ENCODE peak calls at places on chromosome 11, in seven cellular contexts. K is dorsolateral prefrontal cortex, U is fibroblast of villous mesenchyme, Y is upper lobe of right lung, N is choroid plexus epithelial cell, V is epithelial cell of esophagus, T is mucosa of descending colon. C is an unnamed sample.

GRCh38 chr11:119985551-119985950 is 152.4 kb downstream of the TRIM29 start:
- DNase-seq in K (no peak), U (no peak), Y (no peak), N (no peak), V (no peak), T (no peak), C (no peak)

GRCh38 chr11:76615950-76616349 is 54.6 kb downstream of the LRRC32 start:
- DNase-seq in K (no peak), U (no peak), Y (no peak), N (peak; percentile 42), V (peak; percentile 70), T (peak; percentile 82), C (peak; percentile 50)

GRCh38 chr11:86577663-86578636 is 94.5 kb downstream of the ME3 start:
- DNase-seq in K (no peak), U (peak; percentile 84), Y (no peak), N (peak; percentile 90), V (peak; percentile 71), T (peak; percentile 84), C (peak; percentile 90)

GRCh38 chr11:71131861-71132260 is 120.5 kb downstream of the SHANK2 start:
- DNase-seq in K (no peak), U (no peak), Y (no peak), N (no peak), V (no peak), T (no peak), C (no peak)

GRCh38 chr11:115409691-115410220 is 94.5 kb downstream of the CADM1 start:
- DNase-seq in K (no peak), U (peak; percentile 8), Y (no peak), N (no peak), V (no peak), T (no peak), C (no peak)

GRCh38 chr11:46290598-46291309 is 13.3 kb downstream of the CREB3L1 start:
- DNase-seq in K (no peak), U (peak; percentile 99), Y (peak; percentile 88), N (peak; percentile 99), V (peak; percentile 64), T (peak; percentile 88), C (peak; percentile 35)

GRCh38 chr11:26230021-26230420 is 101.9 kb upstream of the ANO3 start:
- DNase-seq in K (no peak), U (peak; percentile 18), Y (no peak), N (peak; percentile 43), V (peak; percentile 36), T (no peak), C (peak; percentile 48)

GRCh38 chr11:1573077-1573846 is 1.2 kb upstream of the DUSP8 start:
- DNase-seq in K (no peak), U (no peak), Y (peak; percentile 73), N (no peak), V (peak; percentile 41), T (peak; percentile 82), C (no peak)

GRCh38 chr11:75627879-75628668 is 40.8 kb downstream of the MAP6 start:
- DNase-seq in K (no peak), U (peak; percentile 18), Y (no peak), N (peak; percentile 43), V (no peak), T (no peak), C (no peak)

GRCh38 chr11:46672381-46672839 is 28.0 kb downstream of the ARHGAP1 start:
- DNase-seq in K (no peak), U (no peak), Y (peak; percentile 33), N (no peak), V (no peak), T (no peak), C (no peak)

GRCh38 chr11:43327987-43328386 is 16.2 kb downstream of the API5 start:
- DNase-seq in K (no peak), U (peak; percentile 81), Y (no peak), N (peak; percentile 96), V (peak; percentile 96), T (no peak), C (peak; percentile 98)

GRCh38 chr11:34342008-34342533 is 15.7 kb downstream of the ABTB2 start:
- DNase-seq in K (no peak), U (peak; percentile 75), Y (no peak), N (peak; percentile 50), V (no peak), T (no peak), C (no peak)

GRCh38 chr11:86245369-86246292 is 1.1 kb downstream of the EED start:
- DNase-seq in K (no peak), U (peak; percentile 42), Y (no peak), N (peak; percentile 13), V (peak; percentile 35), T (no peak), C (peak; percentile 28)

GRCh38 chr11:36132940-36133339 is 156.3 kb downstream of the COMMD9 start:
- DNase-seq in K (no peak), U (no peak), Y (no peak), N (peak; percentile 42), V (no peak), T (no peak), C (no peak)

GRCh38 chr11:65482306-65482850 is 16.5 kb upstream of the MALAT1 start:
- DNase-seq in K (no peak), U (no peak), Y (no peak), N (no peak), V (no peak), T (no peak), C (no peak)

GRCh38 chr11:78081583-78081982 is 1.9 kb upstream of the NDUFC2 start:
- DNase-seq in K (no peak), U (no peak), Y (no peak), N (no peak), V (no peak), T (no peak), C (no peak)

GRCh38 chr11:78080084-78080817 is 589 bp upstream of the NDUFC2 start:
- DNase-seq in K (no peak), U (no peak), Y (no peak), N (no peak), V (no peak), T (no peak), C (peak; percentile 12)

GRCh38 chr11:78082146-78082545 is 2.5 kb upstream of the NDUFC2 start:
- DNase-seq in K (no peak), U (no peak), Y (no peak), N (no peak), V (no peak), T (no peak), C (no peak)

GRCh38 chr11:78079232-78080083 is at the start of gene NDUFC2:
- DNase-seq in K (peak; percentile 65), U (peak; percentile 85), Y (peak; percentile 91), N (peak; percentile 89), V (peak; percentile 80), T (peak; percentile 85), C (peak; percentile 51)

GRCh38 chr11:78080818-78081495 is 1.3 kb upstream of the NDUFC2 start:
- DNase-seq in K (no peak), U (peak; percentile 81), Y (no peak), N (peak; percentile 47), V (no peak), T (no peak), C (no peak)
- TF ChIP-seq CTCF in K (no peak), U (no peak), Y (no peak), N (no peak), V (no peak), T (no peak), C (no peak)

GRCh38 chr11:47915407-47916137 is 64.8 kb upstream of the PTPRJ start:
- DNase-seq in K (no peak), U (no peak), Y (no peak), N (no peak), V (no peak), T (no peak), C (no peak)

GRCh38 chr11:47918882-47919495 is 61.4 kb upstream of the PTPRJ start:
- DNase-seq in K (no peak), U (peak; percentile 56), Y (no peak), N (peak; percentile 47), V (peak; percentile 36), T (no peak), C (peak; percentile 46)

GRCh38 chr11:47917643-47918369 is 62.6 kb upstream of the PTPRJ start:
- DNase-seq in K (no peak), U (peak; percentile 99), Y (peak; percentile 90), N (peak; percentile 91), V (peak; percentile 40), T (peak; percentile 74), C (peak; percentile 63)

GRCh38 chr11:47916361-47916841 is 64.0 kb upstream of the PTPRJ start:
- DNase-seq in K (no peak), U (peak; percentile 83), Y (no peak), N (peak; percentile 26), V (no peak), T (no peak), C (no peak)

DNA sequence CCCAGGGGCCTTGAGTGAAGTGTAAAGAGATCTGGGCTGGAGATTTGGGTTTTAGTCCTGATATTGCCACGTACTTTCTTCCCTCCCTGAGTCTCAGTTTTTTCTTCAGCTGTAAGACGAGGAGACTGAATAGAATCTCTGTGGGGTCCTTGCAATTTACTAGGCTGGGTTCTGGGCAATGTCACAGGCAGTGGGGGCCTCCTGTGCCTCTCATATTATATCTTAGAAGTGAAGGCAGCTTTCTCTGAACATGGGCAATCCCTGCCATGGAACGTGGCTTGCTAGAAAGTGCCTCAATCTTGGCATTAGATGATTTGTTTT is 62.0 kb upstream of the PTPRJ start:
- DNase-seq in K (no peak), U (no peak), Y (no peak), N (peak; percentile 61), V (no peak), T (no peak), C (no peak)
- H3K4me3 ChIP-seq in K (no peak overlapping the region), U (peak overlapping the region; percentile 51), Y (peak overlapping the region; percentile 34), N (no peak overlapping the region), V (no peak overlapping the region), T (no peak overlapping the region), C (no peak overlapping the region)

DNA sequence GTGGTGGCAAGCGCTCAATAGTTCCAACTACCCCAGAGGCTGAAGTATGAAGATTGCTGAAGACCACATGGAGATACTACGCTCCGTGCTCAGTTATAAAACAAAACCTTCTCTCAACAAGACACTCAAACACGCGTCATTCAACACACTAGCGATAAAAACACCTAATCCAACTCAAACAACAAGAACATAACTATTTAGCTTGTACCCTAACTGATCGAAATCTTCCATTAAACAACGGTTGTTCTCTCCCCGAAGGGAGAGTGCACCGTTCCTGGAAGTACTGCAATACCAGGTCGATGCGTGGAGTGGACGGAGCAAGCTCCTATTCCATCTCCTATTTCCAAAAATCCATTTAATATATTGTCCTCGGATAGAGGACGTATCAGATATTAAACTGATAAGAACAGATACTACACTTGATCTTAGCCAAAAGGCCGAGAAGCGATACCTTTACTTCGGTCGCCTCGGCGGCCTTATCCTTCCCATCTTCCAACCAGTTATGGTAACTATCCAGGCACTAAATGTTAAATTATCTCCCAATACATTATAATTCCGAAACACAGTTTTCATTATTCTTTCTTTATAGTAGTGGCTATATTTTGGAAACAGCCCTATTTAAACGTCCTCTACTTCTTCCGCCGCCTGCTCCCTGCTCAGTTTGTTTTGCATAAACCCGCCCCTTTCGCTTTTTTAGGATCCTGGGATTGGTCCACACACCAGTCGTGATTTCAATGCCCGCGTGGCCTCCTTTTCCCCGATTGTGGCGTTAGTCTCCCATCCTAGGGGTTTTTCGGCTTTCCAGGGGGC is 2.2 kb upstream of the WDR74 start:
- DNase-seq in K (peak; percentile 62), U (peak; percentile 100), Y (peak; percentile 88), N (peak; percentile 100), V (peak; percentile 97), T (peak; percentile 85), C (peak; percentile 100)
- TF ChIP-seq CTCF in K (no peak), U (no peak), Y (no peak), N (no peak), V (no peak), T (peak; percentile 21), C (no peak)

DNA sequence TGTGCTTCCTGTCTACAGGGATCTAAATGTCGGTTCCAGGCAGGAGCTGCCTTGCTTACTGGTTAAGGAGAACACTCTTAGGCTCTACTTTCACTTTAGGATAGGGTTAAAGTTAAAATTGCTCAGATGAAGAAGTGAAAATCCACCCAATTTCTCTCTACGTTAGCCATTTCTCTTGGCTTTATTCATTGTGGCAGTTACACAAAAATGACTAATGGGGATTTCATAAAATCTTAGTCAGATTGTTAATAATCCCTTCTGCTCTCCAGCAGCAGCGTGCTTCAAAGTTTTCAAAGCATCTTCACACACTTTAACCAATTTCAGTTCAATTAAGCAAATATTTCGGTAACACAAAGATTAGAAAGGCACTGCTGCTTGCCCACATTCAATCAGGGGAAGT is 58.4 kb upstream of the RCN1 start:
- DNase-seq in K (no peak), U (no peak), Y (no peak), N (no peak), V (peak; percentile 5), T (no peak), C (peak; percentile 17)
- H3K4me3 ChIP-seq in K (no peak overlapping the region), U (no peak overlapping the region), Y (no peak overlapping the region), N (no peak overlapping the region), V (no peak overlapping the region), T (no peak overlapping the region), C (no peak overlapping the region)

C was measured in bronchial epithelial cell.